ENCODE peak calls at places on chromosomes 6 and 20, in four cellular contexts. K is stimulated activated CD4-positive, alpha-beta T cell treated with anti-CD3 and anti-CD28 coated beads, Interleukin-12 subunit alpha, Interleukin-12 subunit beta, amount 100 ng/mL, for 4 hours; A is CD4-positive, alpha-beta memory T cell; P is left ventricle myocardium inferior. D is an unnamed sample.

GRCh38 chr6:96777113-96777512 is 60.2 kb downstream of the GPR63 start:
- DNase-seq in A (no peak), K (no peak), P (no peak), D (no peak)

GRCh38 chr6:25883536-25883935 is 9.5 kb upstream of the SLC17A3 start:
- DNase-seq in P (no peak), K (no peak), A (no peak), D (no peak)

GRCh38 chr6:45574885-45575284 is 197.2 kb upstream of the SUPT3H start:
- DNase-seq in P (no peak), A (no peak), K (no peak), D (no peak)

GRCh38 chr20:59042151-59042795 is at the start of gene PRELID3B:
- DNase-seq in P (peak; percentile 36), A (no peak), K (no peak), D (no peak)

GRCh38 chr6:136751478-136751956 is 40.8 kb downstream of the MAP3K5 start:
- DNase-seq in K (no peak), A (peak; percentile 73), P (no peak), D (peak; percentile 27)

GRCh38 chr6:42315991-42316378 is 98.3 kb upstream of the MRPS10 start:
- DNase-seq in K (no peak), P (no peak), A (no peak), D (no peak)

GRCh38 chr20:8924539-8924938 is 144.3 kb upstream of the PLCB4 start:
- DNase-seq in P (no peak), A (no peak), K (no peak), D (no peak)

GRCh38 chr20:60491261-60491660 is 533.0 kb downstream of the CDH26 start:
- DNase-seq in A (no peak), P (no peak), K (no peak), D (no peak)

GRCh38 chr6:133242761-133243590 is 1.8 kb downstream of the EYA4 start:
- DNase-seq in A (no peak), K (no peak), P (peak; percentile 18), D (no peak)

GRCh38 chr6:116568111-116568510 is 3.2 kb upstream of the RWDD1 start:
- DNase-seq in A (no peak), P (no peak), K (no peak), D (no peak)

GRCh38 chr6:138923561-138923960 is 64.5 kb downstream of the REPS1 start:
- DNase-seq in K (no peak), A (no peak), P (no peak), D (no peak)

GRCh38 chr6:143125896-143126573 is 65.3 kb downstream of the AIG1 start:
- DNase-seq in A (no peak), K (no peak), P (no peak), D (no peak)

GRCh38 chr6:145080651-145081050 is 654.7 kb downstream of the EPM2A start:
- DNase-seq in A (no peak), K (no peak), P (no peak), D (no peak)

GRCh38 chr20:50303573-50304500 is 113.2 kb downstream of the CEBPB start:
- DNase-seq in A (no peak), P (peak; percentile 85), K (no peak), D (no peak)

D was measured in GM12891.